ENCODE peak calls at places on chromosomes 7 and 10, in seven cellular contexts. One of them, this sample, is unnamed.

GRCh38 chr10:44958196-44958896 is 1.3 kb upstream of the RASSF4 start:
- DNase-seq in H9: peak
- DNase-seq in H1: no peak
- DNase-seq in IMR-90: peak
- DNase-seq in mesendoderm: peak
- DNase-seq in trophoblast cell: peak
- DNase-seq in mesenchymal stem cell: peak
- DNase-seq in this sample: no peak

GRCh38 chr10:116417821-116418220 is 9.8 kb upstream of the PNLIPRP3 start:
- DNase-seq in H9: no peak
- DNase-seq in mesenchymal stem cell: no peak
- DNase-seq in H1: no peak
- DNase-seq in mesendoderm: no peak
- DNase-seq in IMR-90: no peak
- DNase-seq in trophoblast cell: no peak
- DNase-seq in this sample: no peak

GRCh38 chr7:25844109-25844915 is 307.7 kb upstream of the NFE2L3 start:
- DNase-seq in H1: no peak
- DNase-seq in mesendoderm: no peak
- DNase-seq in H9: no peak
- DNase-seq in trophoblast cell: no peak
- DNase-seq in IMR-90: no peak
- DNase-seq in mesenchymal stem cell: no peak
- DNase-seq in this sample: no peak

GRCh38 chr7:152544481-152544927 is 108.7 kb upstream of the KMT2C start:
- DNase-seq in H1: peak
- DNase-seq in IMR-90: no peak
- DNase-seq in trophoblast cell: peak
- DNase-seq in mesenchymal stem cell: no peak
- DNase-seq in mesendoderm: peak
- DNase-seq in H9: peak
- DNase-seq in this sample: no peak

GRCh38 chr7:40644454-40645188 is 509.8 kb downstream of the SUGCT start:
- DNase-seq in trophoblast cell: peak
- DNase-seq in mesenchymal stem cell: no peak
- DNase-seq in H9: peak
- DNase-seq in IMR-90: no peak
- DNase-seq in H1: no peak
- DNase-seq in mesendoderm: no peak
- DNase-seq in this sample: no peak

GRCh38 chr10:49571419-49571818 is 32.5 kb upstream of the ERCC6 start:
- DNase-seq in mesenchymal stem cell: peak
- DNase-seq in mesendoderm: no peak
- DNase-seq in trophoblast cell: no peak
- DNase-seq in H9: no peak
- DNase-seq in IMR-90: peak
- DNase-seq in H1: no peak
- DNase-seq in this sample: no peak

GRCh38 chr10:31147220-31147608 is 115.5 kb upstream of the ZNF438 start:
- DNase-seq in H9: no peak
- DNase-seq in mesenchymal stem cell: peak
- DNase-seq in mesendoderm: no peak
- DNase-seq in IMR-90: peak
- DNase-seq in H1: no peak
- DNase-seq in trophoblast cell: no peak
- DNase-seq in this sample: no peak

GRCh38 chr10:69242037-69242843 is 22.1 kb downstream of the HKDC1 start:
- DNase-seq in H9: no peak
- DNase-seq in trophoblast cell: peak
- DNase-seq in IMR-90: no peak
- DNase-seq in H1: no peak
- DNase-seq in mesendoderm: no peak
- DNase-seq in mesenchymal stem cell: no peak
- DNase-seq in this sample: no peak

GRCh38 chr10:91220954-91221696 is 662 bp downstream of the PCGF5 start:
- DNase-seq in H1: no peak
- DNase-seq in mesenchymal stem cell: peak
- DNase-seq in trophoblast cell: peak
- DNase-seq in IMR-90: peak
- DNase-seq in mesendoderm: peak
- DNase-seq in H9: peak
- DNase-seq in this sample: no peak

GRCh38 chr10:128130051-128130450 is 3.8 kb upstream of the MKI67 start:
- DNase-seq in H9: no peak
- DNase-seq in mesendoderm: no peak
- DNase-seq in H1: no peak
- DNase-seq in IMR-90: peak
- DNase-seq in trophoblast cell: peak
- DNase-seq in mesenchymal stem cell: peak
- DNase-seq in this sample: no peak

GRCh38 chr10:72274730-72275350 is 1.1 kb downstream of the DDIT4 start:
- DNase-seq in mesendoderm: peak
- DNase-seq in H9: peak
- DNase-seq in H1: no peak
- DNase-seq in trophoblast cell: no peak
- DNase-seq in mesenchymal stem cell: peak
- DNase-seq in IMR-90: peak
- DNase-seq in this sample: no peak

GRCh38 chr10:86661161-86662025 is 6.9 kb upstream of the LDB3 start:
- DNase-seq in H1: no peak
- DNase-seq in IMR-90: peak
- DNase-seq in H9: no peak
- DNase-seq in mesenchymal stem cell: no peak
- DNase-seq in trophoblast cell: no peak
- DNase-seq in mesendoderm: no peak
- DNase-seq in this sample: no peak

GRCh38 chr7:45625714-45626440 is 51.7 kb downstream of the ADCY1 start:
- DNase-seq in IMR-90: no peak
- DNase-seq in H1: no peak
- DNase-seq in trophoblast cell: no peak
- DNase-seq in H9: no peak
- DNase-seq in mesenchymal stem cell: no peak
- DNase-seq in mesendoderm: no peak
- DNase-seq in this sample: no peak

GRCh38 chr7:22718911-22719420 is 8.0 kb upstream of the IL6 start:
- DNase-seq in mesendoderm: no peak
- DNase-seq in H9: no peak
- DNase-seq in trophoblast cell: no peak
- DNase-seq in H1: no peak
- DNase-seq in mesenchymal stem cell: no peak
- DNase-seq in IMR-90: no peak
- DNase-seq in this sample: no peak

GRCh38 chr7:17497549-17498193 is 199.2 kb downstream of the AHR start:
- DNase-seq in trophoblast cell: no peak
- DNase-seq in H9: no peak
- DNase-seq in IMR-90: no peak
- DNase-seq in mesenchymal stem cell: no peak
- DNase-seq in H1: no peak
- DNase-seq in mesendoderm: no peak
- DNase-seq in this sample: no peak

GRCh38 chr7:152512711-152513110 is 76.9 kb upstream of the KMT2C start:
- DNase-seq in mesendoderm: no peak
- DNase-seq in mesenchymal stem cell: no peak
- DNase-seq in trophoblast cell: peak
- DNase-seq in H9: no peak
- DNase-seq in IMR-90: no peak
- DNase-seq in H1: no peak
- DNase-seq in this sample: no peak

GRCh38 chr10:119803264-119803663 is 69.4 kb downstream of the MCMBP start:
- DNase-seq in mesendoderm: no peak
- DNase-seq in H1: no peak
- DNase-seq in IMR-90: peak
- DNase-seq in mesenchymal stem cell: peak
- DNase-seq in trophoblast cell: peak
- DNase-seq in H9: no peak
- DNase-seq in this sample: no peak

GRCh38 chr10:86535057-86535882 is 13.7 kb upstream of the WAPL start:
- DNase-seq in H9: peak
- DNase-seq in H1: no peak
- DNase-seq in mesenchymal stem cell: peak
- DNase-seq in mesendoderm: peak
- DNase-seq in IMR-90: no peak
- DNase-seq in trophoblast cell: peak
- DNase-seq in this sample: no peak

GRCh38 chr7:73520673-73521635 is 1.1 kb downstream of the BAZ1B start:
- DNase-seq in mesenchymal stem cell: peak
- DNase-seq in mesendoderm: peak
- DNase-seq in H9: no peak
- DNase-seq in IMR-90: peak
- DNase-seq in trophoblast cell: peak
- DNase-seq in H1: no peak
- DNase-seq in this sample: no peak

GRCh38 chr7:73519867-73520672 is 2.0 kb downstream of the BAZ1B start:
- DNase-seq in IMR-90: peak
- DNase-seq in H9: no peak
- DNase-seq in mesendoderm: peak
- DNase-seq in mesenchymal stem cell: no peak
- DNase-seq in H1: no peak
- DNase-seq in trophoblast cell: no peak
- DNase-seq in this sample: no peak

GRCh38 chr7:73515184-73515583 is 6.9 kb downstream of the BAZ1B start:
- DNase-seq in H9: no peak
- DNase-seq in mesenchymal stem cell: no peak
- DNase-seq in mesendoderm: peak
- DNase-seq in H1: no peak
- DNase-seq in IMR-90: no peak
- DNase-seq in trophoblast cell: no peak
- DNase-seq in this sample: no peak

GRCh38 chr7:73518470-73518869 is 3.6 kb downstream of the BAZ1B start:
- DNase-seq in H9: no peak
- DNase-seq in mesendoderm: no peak
- DNase-seq in H1: no peak
- DNase-seq in IMR-90: no peak
- DNase-seq in mesenchymal stem cell: no peak
- DNase-seq in trophoblast cell: no peak
- DNase-seq in this sample: no peak

GRCh38 chr7:73517241-73517995 is 4.7 kb downstream of the BAZ1B start:
- DNase-seq in IMR-90: no peak
- DNase-seq in H1: no peak
- DNase-seq in H9: no peak
- DNase-seq in trophoblast cell: peak
- DNase-seq in mesendoderm: peak
- DNase-seq in mesenchymal stem cell: no peak
- DNase-seq in this sample: no peak
- H3K18ac ChIP-seq in IMR-90: no peak
- H3K18ac ChIP-seq in H1: no peak
- H3K18ac ChIP-seq in H9: no peak
- H3K18ac ChIP-seq in trophoblast cell: no peak
- H3K18ac ChIP-seq in mesendoderm: peak
- H3K18ac ChIP-seq in mesenchymal stem cell: no peak
- H3K18ac ChIP-seq in this sample: no peak

DNA sequence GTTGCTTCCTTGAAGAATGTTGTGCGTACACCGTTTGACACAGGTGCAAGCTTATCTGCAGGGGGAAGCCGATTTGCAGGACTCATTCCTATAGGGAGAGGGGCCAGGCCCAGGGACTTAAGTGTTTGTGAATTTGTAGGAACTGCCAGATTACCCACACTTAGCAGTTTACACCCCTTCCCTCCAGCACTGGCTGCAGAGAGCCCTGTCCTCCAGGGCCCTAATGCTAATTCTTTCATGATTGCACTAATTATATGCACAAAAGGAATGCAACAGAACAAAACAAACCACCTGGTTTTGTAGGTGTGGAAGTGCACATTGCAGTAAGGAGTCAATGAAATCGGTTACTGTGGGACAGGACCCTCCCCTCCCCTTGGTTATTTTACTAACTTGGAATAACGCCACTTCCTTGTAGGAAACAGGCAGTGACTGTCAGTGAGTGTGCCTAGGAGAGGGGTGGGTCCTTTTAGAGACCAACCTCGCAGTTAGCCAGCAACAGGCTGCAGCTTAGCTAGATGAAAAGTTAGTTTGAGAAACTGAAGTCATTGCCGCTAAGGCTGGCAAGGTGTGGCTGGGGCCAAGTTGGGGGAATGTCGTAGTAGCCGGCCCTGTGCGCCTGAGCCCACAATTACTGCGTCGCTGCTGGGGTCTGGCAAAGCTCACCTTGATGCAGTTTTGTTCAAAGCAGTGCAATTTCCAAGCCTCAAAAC is 60.6 kb downstream of the CUX1 start:
- DNase-seq in H9: no peak
- DNase-seq in H1: no peak
- DNase-seq in trophoblast cell: no peak
- DNase-seq in mesendoderm: peak
- DNase-seq in mesenchymal stem cell: no peak
- DNase-seq in IMR-90: no peak
- DNase-seq in this sample: no peak
- H3K4me2 ChIP-seq in H9: no peak
- H3K4me2 ChIP-seq in H1: no peak
- H3K4me2 ChIP-seq in trophoblast cell: peak
- H3K4me2 ChIP-seq in mesendoderm: no peak
- H3K4me2 ChIP-seq in mesenchymal stem cell: no peak
- H3K4me2 ChIP-seq in IMR-90: no peak
- H3K4me2 ChIP-seq in this sample: no peak

DNA sequence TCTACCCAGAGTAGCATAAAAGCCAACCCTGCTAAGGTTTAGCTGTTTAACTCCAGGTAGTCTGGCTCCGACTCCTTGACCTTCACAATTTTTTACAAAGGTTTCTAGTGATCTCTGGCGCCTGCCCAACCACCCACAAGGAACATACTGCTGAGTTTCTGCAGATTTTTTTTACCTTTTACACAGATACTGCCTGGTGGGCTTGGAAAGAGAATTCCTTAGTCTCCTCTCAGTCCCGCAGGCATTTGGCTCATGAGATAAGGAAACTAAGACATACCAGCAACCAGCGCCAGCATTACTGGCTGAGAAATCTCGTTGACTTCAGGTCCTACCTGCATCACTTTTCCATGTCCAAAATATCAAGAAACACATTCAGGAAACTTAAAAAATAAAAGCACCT is 51.1 kb upstream of the LYZL1 start:
- DNase-seq in mesenchymal stem cell: no peak
- DNase-seq in trophoblast cell: peak
- DNase-seq in H1: no peak
- DNase-seq in IMR-90: no peak
- DNase-seq in H9: no peak
- DNase-seq in mesendoderm: peak
- DNase-seq in this sample: no peak
- H3K18ac ChIP-seq in mesenchymal stem cell: no peak
- H3K18ac ChIP-seq in trophoblast cell: no peak
- H3K18ac ChIP-seq in H1: no peak
- H3K18ac ChIP-seq in IMR-90: no peak
- H3K18ac ChIP-seq in H9: no peak
- H3K18ac ChIP-seq in mesendoderm: peak
- H3K18ac ChIP-seq in this sample: no peak

DNA sequence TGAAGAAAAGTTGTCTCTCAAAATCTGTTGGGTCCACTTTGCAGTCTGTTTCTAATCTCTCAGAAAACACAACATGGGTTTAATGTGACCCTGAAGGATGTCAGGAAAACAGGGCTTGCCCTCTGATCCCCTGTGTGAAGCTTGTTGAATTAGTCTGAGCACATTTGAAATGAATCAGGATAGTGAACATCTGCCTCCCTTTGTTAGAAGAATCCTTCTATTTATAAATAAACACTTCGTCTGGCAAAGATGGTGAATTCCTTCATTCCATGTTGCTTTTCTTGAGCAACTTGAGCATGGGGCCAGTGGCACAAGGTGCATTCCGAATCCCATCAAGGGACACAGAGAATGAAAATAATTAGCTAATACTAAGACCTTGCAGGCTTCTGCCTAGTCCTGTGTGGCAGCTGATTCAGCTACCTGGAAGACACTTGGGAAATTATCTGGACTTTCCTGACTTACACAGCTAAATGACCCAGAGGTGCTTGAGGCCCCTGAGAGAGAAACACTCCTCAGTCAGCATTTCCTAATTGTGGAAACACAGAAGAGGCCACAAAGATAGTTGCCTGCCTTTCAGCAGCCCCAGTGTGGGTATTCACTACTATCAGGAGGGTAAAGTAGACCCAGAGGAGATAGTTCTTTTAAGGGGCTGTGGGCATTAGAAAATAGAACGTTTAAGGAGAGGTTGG is 305.5 kb downstream of the C7orf25 start:
- DNase-seq in H1: no peak
- DNase-seq in IMR-90: no peak
- DNase-seq in mesenchymal stem cell: peak
- DNase-seq in H9: no peak
- DNase-seq in mesendoderm: no peak
- DNase-seq in trophoblast cell: no peak
- DNase-seq in this sample: no peak
- H3K4me2 ChIP-seq in H1: no peak
- H3K4me2 ChIP-seq in IMR-90: no peak
- H3K4me2 ChIP-seq in mesenchymal stem cell: peak
- H3K4me2 ChIP-seq in H9: no peak
- H3K4me2 ChIP-seq in mesendoderm: no peak
- H3K4me2 ChIP-seq in trophoblast cell: no peak
- H3K4me2 ChIP-seq in this sample: no peak

This sample was measured in neuronal stem cell.